ENCODE peak calls at places on chromosomes 5 and 9, in eight cellular contexts. Y is A549; A is CD8-positive, alpha-beta T cell; C is foreskin keratinocyte; J is spleen; F is heart left ventricle; X is GM23248; B is aorta. Z is an unnamed sample.

GRCh38 chr9:133148351-133149129 is 15.2 kb downstream of the GBGT1 start:
- DNase-seq in X (peak; percentile 70), Y (no peak), J (peak; percentile 93), F (peak; percentile 86), B (peak; percentile 90), C (peak; percentile 31), A (peak; percentile 44), Z (peak; percentile 65)

GRCh38 chr5:67799732-67800234 is 415.8 kb upstream of the PIK3R1 start:
- DNase-seq in B (no peak), F (no peak), Y (no peak), A (no peak), C (no peak), J (no peak), X (peak; percentile 7), Z (no peak)

GRCh38 chr5:28862860-28863196 is 1824.4 kb upstream of the CDH9 start:
- DNase-seq in B (no peak), F (no peak), A (no peak), C (no peak), J (no peak), Y (peak; percentile 7), X (no peak), Z (no peak)

GRCh38 chr9:122197334-122197872 is 31.4 kb downstream of the LHX6 start:
- DNase-seq in J (no peak), Y (no peak), C (no peak), A (no peak), X (no peak), B (peak; percentile 16), F (no peak), Z (no peak)

GRCh38 chr9:72271617-72272478 is 93.2 kb downstream of the ZFAND5 start:
- DNase-seq in B (no peak), A (peak; percentile 19), F (no peak), X (peak; percentile 67), J (no peak), Y (peak; percentile 64), C (no peak), Z (peak; percentile 47)

GRCh38 chr5:80072103-80073073 is 37.2 kb downstream of the THBS4 start:
- DNase-seq in X (peak; percentile 70), F (no peak), A (no peak), J (no peak), Y (no peak), C (no peak), B (no peak), Z (no peak)

GRCh38 chr9:101628173-101628572 is 33.4 kb upstream of the PPP3R2 start:
- DNase-seq in C (no peak), B (no peak), F (no peak), X (peak; percentile 30), J (no peak), Y (no peak), A (no peak), Z (no peak)

GRCh38 chr9:35606726-35607125 is 1.7 kb downstream of the TESK1 start:
- DNase-seq in Y (no peak), F (no peak), J (no peak), A (no peak), B (no peak), X (no peak), C (no peak), Z (no peak)

GRCh38 chr9:112176410-112177010 is 1.4 kb upstream of the SUSD1 start:
- DNase-seq in X (no peak), A (peak; percentile 13), J (no peak), B (no peak), C (no peak), F (no peak), Y (peak; percentile 43), Z (peak; percentile 42)

GRCh38 chr9:22053178-22053577 is 44.1 kb upstream of the CDKN2B start:
- DNase-seq in B (no peak), F (no peak), A (no peak), J (no peak), C (no peak), Y (no peak), X (no peak), Z (no peak)

GRCh38 chr5:32583582-32584232 is 1.6 kb upstream of the SUB1 start:
- DNase-seq in C (no peak), X (no peak), F (no peak), J (no peak), B (no peak), A (no peak), Y (no peak), Z (peak; percentile 56)
- H3K4me1 ChIP-seq in C (peaks cover 21% of the 10 kb centered on the region), X (peaks cover 31% of the 10 kb centered on the region), F (peaks cover 5% of the 10 kb centered on the region), J (peaks cover 74% of the 10 kb centered on the region), B (no peaks in the 10 kb centered on the region), A (peaks cover 29% of the 10 kb centered on the region), Y (peaks cover 24% of the 10 kb centered on the region), Z (peaks cover 9% of the 10 kb centered on the region)

GRCh38 chr5:88734983-88735382 is 148.0 kb downstream of the MEF2C start:
- DNase-seq in F (no peak), Y (no peak), B (no peak), J (no peak), X (no peak), A (no peak), C (no peak), Z (peak; percentile 16)

GRCh38 chr5:88734191-88734640 is 148.8 kb downstream of the MEF2C start:
- DNase-seq in B (no peak), Y (no peak), J (no peak), F (no peak), C (no peak), A (no peak), X (no peak), Z (peak; percentile 36)

GRCh38 chr5:88729476-88730182 is 153.4 kb downstream of the MEF2C start:
- DNase-seq in F (no peak), X (peak; percentile 82), J (no peak), Y (peak; percentile 75), B (no peak), A (peak; percentile 40), C (peak; percentile 26), Z (peak; percentile 77)

GRCh38 chr5:88732181-88732633 is 150.8 kb downstream of the MEF2C start:
- DNase-seq in F (peak; percentile 54), C (no peak), J (no peak), A (no peak), Y (no peak), X (peak; percentile 85), B (peak; percentile 87), Z (peak; percentile 43)

DNA sequence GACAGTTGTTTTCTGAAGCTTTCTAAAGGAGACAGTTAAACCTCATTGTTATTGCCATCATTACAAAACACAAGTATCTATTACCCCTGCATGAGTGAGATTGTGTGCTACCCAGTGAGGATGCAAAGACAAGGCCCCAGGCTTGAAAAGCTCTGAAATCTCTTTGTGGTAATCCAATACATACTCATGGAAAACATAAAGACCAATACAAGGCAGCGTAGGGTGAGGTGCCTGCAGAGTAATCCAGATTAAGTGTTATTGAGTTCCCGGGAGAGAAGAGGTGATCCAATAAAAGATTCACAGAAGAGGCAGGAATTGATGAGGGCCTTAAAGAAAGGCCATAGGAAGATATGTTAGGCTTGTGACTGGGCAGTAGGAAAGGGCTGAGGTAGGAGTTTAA is 150.1 kb downstream of the MEF2C start:
- DNase-seq in C (no peak), F (no peak), X (no peak), B (no peak), Y (no peak), J (no peak), A (no peak), Z (no peak)
- H3K4me1 ChIP-seq in C (no peaks in the 10 kb centered on the region), F (no peaks in the 10 kb centered on the region), X (peaks cover 13% of the 10 kb centered on the region), B (peaks cover 9% of the 10 kb centered on the region), Y (no peaks in the 10 kb centered on the region), J (peaks cover 52% of the 10 kb centered on the region), A (no peaks in the 10 kb centered on the region), Z (no peaks in the 10 kb centered on the region)

DNA sequence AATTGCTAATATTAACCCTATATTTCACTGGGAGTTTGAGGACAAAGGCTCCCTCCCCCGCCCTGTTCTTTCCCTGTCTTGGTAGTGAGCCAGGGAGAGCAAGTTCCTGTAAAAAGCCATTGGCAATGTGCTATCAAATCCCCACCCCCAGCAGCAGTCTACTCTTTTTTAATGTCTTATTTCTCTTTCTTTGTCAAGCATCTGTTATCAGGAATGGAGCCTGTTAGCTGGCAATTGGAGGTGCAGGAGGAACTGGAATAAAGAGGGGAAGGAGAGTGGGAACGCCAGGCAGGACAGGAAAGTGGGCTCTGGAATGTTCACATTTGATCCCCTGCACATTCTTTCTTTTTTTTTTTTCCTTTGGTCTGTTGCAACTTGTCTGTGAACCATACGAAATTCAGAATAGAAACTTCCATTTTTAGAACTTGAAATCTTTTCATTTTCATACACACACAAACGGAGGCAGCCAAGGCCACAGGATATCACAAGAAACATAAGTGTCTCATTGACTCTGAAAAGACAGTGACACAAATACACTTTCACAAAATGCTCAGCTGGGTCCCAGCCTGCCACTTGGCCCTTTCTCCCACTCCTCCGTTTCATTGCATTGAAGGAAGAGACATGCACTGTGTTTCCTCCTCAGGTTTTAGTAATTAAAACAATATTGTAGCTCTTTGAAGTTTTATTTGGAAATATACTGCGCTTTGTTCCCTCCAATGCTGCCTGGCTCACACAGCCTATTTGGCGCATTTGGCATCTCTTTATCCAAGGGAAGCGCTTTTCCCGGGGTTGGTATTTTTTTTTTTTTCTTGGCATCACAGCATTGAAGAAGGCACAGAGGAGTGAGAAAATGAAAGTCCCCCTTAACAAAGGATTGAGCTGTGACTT is 665.0 kb upstream of the ZNF608 start:
- DNase-seq in Y (no peak), X (peak; percentile 19), J (no peak), F (no peak), C (peak; percentile 78), A (no peak), B (no peak), Z (peak; percentile 33)
- H3K4me1 ChIP-seq in Y (peaks cover 37% of the 10 kb centered on the region), X (peaks cover 50% of the 10 kb centered on the region), J (peaks cover 17% of the 10 kb centered on the region), F (peaks cover 21% of the 10 kb centered on the region), C (peaks cover 40% of the 10 kb centered on the region), A (no peaks in the 10 kb centered on the region), B (peaks cover 17% of the 10 kb centered on the region), Z (peaks cover 60% of the 10 kb centered on the region)

GRCh38 chr9:127980706-127981558 is at the start of gene EEIG1:
- DNase-seq in F (peak; percentile 99), J (peak; percentile 99), B (peak; percentile 99), Y (peak; percentile 85), C (no peak), X (peak; percentile 98), A (peak; percentile 98), Z (peak; percentile 98)

GRCh38 chr9:127979015-127979332 is 1.8 kb downstream of the EEIG1 start:
- DNase-seq in C (no peak), X (no peak), A (no peak), Y (no peak), F (peak; percentile 1), J (no peak), B (no peak), Z (no peak)

GRCh38 chr9:127979333-127980055 is 1.3 kb downstream of the EEIG1 start:
- DNase-seq in X (peak; percentile 88), A (no peak), B (peak; percentile 83), C (no peak), Y (peak; percentile 54), F (peak; percentile 69), J (peak; percentile 87), Z (peak; percentile 75)

GRCh38 chr9:127981559-127982121 is 851 bp upstream of the EEIG1 start:
- DNase-seq in A (no peak), X (no peak), Y (no peak), J (no peak), C (no peak), B (no peak), F (peak; percentile 37), Z (no peak)

DNA sequence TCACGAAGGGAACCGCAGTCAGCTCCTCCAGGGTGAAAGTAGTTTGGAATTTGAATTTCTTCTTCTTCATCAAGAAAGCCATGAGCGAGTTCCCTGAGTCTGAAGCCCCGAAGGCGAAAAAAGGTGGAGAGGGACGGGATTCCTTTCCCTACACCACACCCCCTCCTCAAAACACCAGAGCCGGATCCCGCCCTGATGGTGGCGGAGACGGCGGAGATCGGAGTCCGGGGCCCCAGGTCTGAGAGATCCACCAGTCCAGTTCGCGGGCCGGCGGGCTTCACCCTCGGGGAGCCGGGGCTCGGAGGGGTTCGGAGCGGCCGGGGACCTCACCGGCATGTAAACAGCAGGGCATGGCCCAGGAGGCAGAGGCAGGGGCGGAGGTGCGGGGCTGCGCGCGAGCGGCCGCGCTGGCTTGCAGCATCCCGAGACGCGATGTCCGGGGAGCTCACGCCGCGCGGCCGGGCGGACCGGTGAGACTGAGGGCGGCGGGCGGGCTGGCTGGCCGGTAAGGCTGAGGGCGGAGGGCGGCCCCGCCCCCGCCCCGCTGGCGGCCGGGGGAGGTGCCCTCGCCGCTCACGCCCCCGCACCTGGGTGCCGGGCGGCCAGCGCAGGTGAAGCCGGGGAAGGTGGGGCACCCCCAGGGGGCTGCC is 608 bp downstream of the EEIG1 start:
- DNase-seq in X (peak; percentile 64), C (no peak), Y (no peak), F (peak; percentile 68), J (peak; percentile 92), A (no peak), B (peak; percentile 82), Z (peak; percentile 79)
- H3K4me1 ChIP-seq in X (peaks cover 34% of the 10 kb centered on the region), C (peaks cover 3% of the 10 kb centered on the region), Y (peaks cover 49% of the 10 kb centered on the region), F (peaks cover 46% of the 10 kb centered on the region), J (peaks cover 70% of the 10 kb centered on the region), A (peaks cover 43% of the 10 kb centered on the region), B (no peaks in the 10 kb centered on the region), Z (peaks cover 48% of the 10 kb centered on the region)

Z was measured in transverse colon.